ENCODE peak calls at places on chromosomes 7 and 10, in four cellular contexts. T is Peyer's patch; S is activated CD4-positive, CD25-positive, alpha-beta regulatory T cell treated with anti-CD3 and anti-CD28 coated beads, Interleukin-2, amount 50 U/mL, for 16 hours; G is transverse colon. V is an unnamed sample.

GRCh38 chr10:35172574-35172973 is 45.9 kb downstream of the CREM start:
- DNase-seq in G (no peak), S (no peak), T (no peak), V (no peak)

GRCh38 chr10:102409604-102410426 is 8.8 kb downstream of the PSD start:
- DNase-seq in T (no peak), G (no peak), S (no peak), V (no peak)

GRCh38 chr10:43689618-43689954 is 40.9 kb upstream of the ZNF32 start:
- DNase-seq in S (no peak), T (peak), G (peak), V (no peak)

GRCh38 chr7:1240296-1240820 is 7.7 kb downstream of the UNCX start:
- DNase-seq in T (no peak), G (no peak), S (no peak), V (no peak)

GRCh38 chr7:8669501-8669851 is 236.1 kb downstream of the NXPH1 start:
- DNase-seq in S (no peak), T (no peak), G (no peak), V (no peak)

GRCh38 chr7:151831606-151832005 is 45.3 kb downstream of the PRKAG2 start:
- DNase-seq in S (no peak), G (no peak), T (peak), V (no peak)

GRCh38 chr7:101108961-101109360 is 17.9 kb upstream of the SERPINE1 start:
- DNase-seq in T (no peak), S (no peak), G (no peak), V (no peak)

GRCh38 chr7:20122073-20122472 is 95.1 kb downstream of the MACC1 start:
- DNase-seq in T (no peak), S (no peak), G (no peak), V (no peak)

GRCh38 chr10:8424555-8425201 is 370.2 kb downstream of the GATA3 start:
- DNase-seq in S (no peak), G (no peak), T (no peak), V (no peak)

GRCh38 chr10:84269773-84270172 is 24.9 kb downstream of the RGR start:
- DNase-seq in T (no peak), G (no peak), S (no peak), V (no peak)

GRCh38 chr7:24573554-24574338 is 494 bp downstream of the PALS2 start:
- DNase-seq in S (no peak), T (peak), G (peak), V (no peak)

GRCh38 chr10:22606164-22606614 is 108.2 kb downstream of the PIP4K2A start:
- DNase-seq in G (peak), S (no peak), T (no peak), V (peak)

GRCh38 chr10:100566561-100566960 is 30.8 kb downstream of the HIF1AN start:
- DNase-seq in G (no peak), T (no peak), S (no peak), V (no peak)

GRCh38 chr10:28431139-28431538 is 101.8 kb upstream of the WAC start:
- DNase-seq in T (no peak), S (no peak), G (no peak), V (no peak)

GRCh38 chr10:86104611-86105145 is 261.9 kb downstream of the GRID1 start:
- DNase-seq in S (no peak), T (no peak), G (no peak), V (no peak)

GRCh38 chr10:22002531-22003110 is 909 bp downstream of the DNAJC1 start:
- DNase-seq in S (no peak), G (no peak), T (no peak), V (no peak)

GRCh38 chr7:73909051-73909941 is 48.3 kb downstream of the TMEM270 start:
- DNase-seq in T (no peak), S (no peak), G (no peak), V (no peak)

GRCh38 chr7:47771301-47771989 is 176.8 kb downstream of the PKD1L1 start:
- DNase-seq in G (no peak), S (no peak), T (no peak), V (no peak)

GRCh38 chr7:106057962-106058901 is 53.9 kb downstream of the SYPL1 start:
- DNase-seq in T (peak), G (peak), S (no peak), V (no peak)

GRCh38 chr10:2920638-2921037 is 146.7 kb upstream of the PFKP start:
- DNase-seq in S (no peak), T (no peak), G (no peak), V (no peak)

GRCh38 chr7:149489391-149490024 is 8.1 kb downstream of the ZNF746 start:
- DNase-seq in T (no peak), S (no peak), G (no peak), V (no peak)

GRCh38 chr7:93055543-93056107 is 62.2 kb downstream of the SAMD9 start:
- DNase-seq in G (no peak), T (no peak), S (no peak), V (no peak)

GRCh38 chr7:44465490-44465889 is 25.0 kb downstream of the NUDCD3 start:
- DNase-seq in S (no peak), T (no peak), G (no peak), V (no peak)

GRCh38 chr10:93501650-93502049 is 5.2 kb downstream of the CEP55 start:
- DNase-seq in S (no peak), T (no peak), G (no peak), V (no peak)

GRCh38 chr7:41984888-41985287 is 252.1 kb downstream of the GLI3 start:
- DNase-seq in G (no peak), T (no peak), S (no peak), V (no peak)

GRCh38 chr7:100801833-100802568 is 25.3 kb downstream of the EPHB4 start:
- DNase-seq in T (peak), G (peak), S (no peak), V (no peak)